ENCODE peak calls at places on chromosome 13, in nine cellular contexts. V, J, G, X, C, L, T, I and P are unnamed samples.

GRCh38 chr13:84455143-84455905 is 573.0 kb upstream of the SLITRK1 start:
- DNase-seq in V (no peak), J (no peak), G (no peak), X (no peak), C (no peak), L (no peak), T (no peak), I (no peak), P (no peak)

GRCh38 chr13:19864018-19864338 is 529 bp upstream of the ZMYM5 start:
- DNase-seq in V (peak), J (peak), G (peak), X (peak), C (peak), L (peak), T (no peak), I (peak), P (peak)

GRCh38 chr13:32947886-32948285 is 68.3 kb upstream of the KL start:
- DNase-seq in V (no peak), J (peak), G (no peak), X (no peak), C (no peak), L (no peak), T (no peak), I (no peak), P (no peak)

GRCh38 chr13:42283574-42283973 is 11.6 kb downstream of the AKAP11 start:
- DNase-seq in V (no peak), J (no peak), G (no peak), X (no peak), C (peak), L (no peak), T (no peak), I (no peak), P (no peak)

GRCh38 chr13:43567608-43568007 is 219.2 kb downstream of the ENOX1 start:
- DNase-seq in V (no peak), J (no peak), G (no peak), X (no peak), C (no peak), L (no peak), T (no peak), I (peak), P (no peak)

GRCh38 chr13:73220966-73221720 is 162.3 kb downstream of the KLF5 start:
- DNase-seq in V (no peak), J (no peak), G (no peak), X (no peak), C (peak), L (no peak), T (no peak), I (peak), P (no peak)

GRCh38 chr13:112124100-112124499 is 57.2 kb downstream of the SOX1 start:
- DNase-seq in V (no peak), J (no peak), G (no peak), X (no peak), C (no peak), L (no peak), T (no peak), I (no peak), P (no peak)

GRCh38 chr13:52782486-52783448 is 43.1 kb upstream of the CNMD start:
- DNase-seq in V (no peak), J (peak), G (no peak), X (no peak), C (no peak), L (no peak), T (no peak), I (no peak), P (peak)

GRCh38 chr13:110593430-110594130 is 21.8 kb upstream of the NAXD start:
- DNase-seq in V (no peak), J (peak), G (peak), X (no peak), C (no peak), L (no peak), T (peak), I (peak), P (no peak)

GRCh38 chr13:98171806-98172569 is 5.1 kb downstream of the RNF113B start:
- DNase-seq in V (no peak), J (no peak), G (peak), X (no peak), C (no peak), L (no peak), T (no peak), I (peak), P (peak)

GRCh38 chr13:36395280-36395679 is 37.0 kb upstream of the CCNA1 start:
- DNase-seq in V (no peak), J (no peak), G (peak), X (no peak), C (no peak), L (no peak), T (peak), I (peak), P (no peak)

GRCh38 chr13:77516342-77516789 is 19.1 kb upstream of the SCEL start:
- DNase-seq in V (no peak), J (no peak), G (no peak), X (no peak), C (no peak), L (no peak), T (no peak), I (peak), P (no peak)

GRCh38 chr13:32581177-32581786 is 5.0 kb upstream of the PDS5B start:
- DNase-seq in V (no peak), J (peak), G (peak), X (no peak), C (no peak), L (no peak), T (no peak), I (peak), P (no peak)

GRCh38 chr13:111317571-111318360 is 2.7 kb upstream of the TEX29 start:
- DNase-seq in V (no peak), J (no peak), G (no peak), X (no peak), C (no peak), L (no peak), T (no peak), I (no peak), P (no peak)

GRCh38 chr13:40664100-40665060 is 2.1 kb downstream of the FOXO1 start:
- DNase-seq in V (peak), J (peak), G (peak), X (peak), C (peak), L (peak), T (no peak), I (peak), P (peak)

GRCh38 chr13:67062160-67062559 is 168.0 kb downstream of the PCDH9 start:
- DNase-seq in V (no peak), J (no peak), G (peak), X (no peak), C (no peak), L (no peak), T (no peak), I (no peak), P (no peak)

GRCh38 chr13:27171830-27172494 is 351 bp upstream of the USP12 start:
- DNase-seq in V (peak), J (peak), G (peak), X (peak), C (peak), L (peak), T (no peak), I (peak), P (peak)

GRCh38 chr13:71524245-71525002 is 342.6 kb downstream of the DACH1 start:
- DNase-seq in V (no peak), J (peak), G (peak), X (no peak), C (no peak), L (no peak), T (peak), I (no peak), P (no peak)

GRCh38 chr13:79194272-79194671 is 211.8 kb downstream of the RBM26 start:
- DNase-seq in V (no peak), J (no peak), G (no peak), X (no peak), C (no peak), L (peak), T (no peak), I (no peak), P (no peak)

GRCh38 chr13:75788494-75788991 is 152.4 kb downstream of the LMO7 start:
- DNase-seq in V (no peak), J (no peak), G (peak), X (no peak), C (peak), L (no peak), T (peak), I (peak), P (no peak)

GRCh38 chr13:63609574-63609973 is 2193.9 kb upstream of the PCDH20 start:
- DNase-seq in V (no peak), J (no peak), G (no peak), X (no peak), C (no peak), L (no peak), T (no peak), I (no peak), P (no peak)

GRCh38 chr13:93004919-93005318 is 221.7 kb upstream of the GPC6 start:
- DNase-seq in V (no peak), J (no peak), G (peak), X (no peak), C (no peak), L (no peak), T (peak), I (peak), P (no peak)

GRCh38 chr13:102659168-102659713 is 35.6 kb downstream of the METTL21C start:
- DNase-seq in V (no peak), J (no peak), G (no peak), X (no peak), C (no peak), L (no peak), T (no peak), I (no peak), P (no peak)

GRCh38 chr13:47621931-47622330 is 379.1 kb downstream of the SUCLA2 start:
- DNase-seq in V (no peak), J (no peak), G (peak), X (no peak), C (no peak), L (no peak), T (no peak), I (peak), P (no peak)

GRCh38 chr13:113551081-113552000 is 33.2 kb upstream of the TFDP1 start:
- DNase-seq in V (no peak), J (peak), G (no peak), X (no peak), C (no peak), L (no peak), T (no peak), I (no peak), P (peak)

GRCh38 chr13:110187501-110188161 is 119.3 kb downstream of the COL4A1 start:
- DNase-seq in V (no peak), J (no peak), G (peak), X (no peak), C (no peak), L (no peak), T (no peak), I (peak), P (peak)

GRCh38 chr13:44692173-44692713 is 116.1 kb upstream of the TSC22D1 start:
- DNase-seq in V (no peak), J (no peak), G (peak), X (no peak), C (no peak), L (no peak), T (no peak), I (no peak), P (no peak)

GRCh38 chr13:45063261-45063870 is 56.9 kb upstream of the GTF2F2 start:
- DNase-seq in V (no peak), J (no peak), G (peak), X (no peak), C (no peak), L (no peak), T (no peak), I (peak), P (no peak)

GRCh38 chr13:113666324-113666660 is 727 bp upstream of the GRK1 start:
- DNase-seq in V (no peak), J (no peak), G (no peak), X (no peak), C (peak), L (no peak), T (no peak), I (no peak), P (no peak)

GRCh38 chr13:112246731-112247470 is 129.3 kb upstream of the SPACA7 start:
- DNase-seq in V (no peak), J (no peak), G (no peak), X (no peak), C (no peak), L (no peak), T (no peak), I (no peak), P (peak)

GRCh38 chr13:93730780-93731179 is 504.2 kb downstream of the GPC6 start:
- DNase-seq in V (no peak), J (peak), G (peak), X (no peak), C (no peak), L (no peak), T (peak), I (no peak), P (no peak)

GRCh38 chr13:75610466-75610865 is 25.7 kb upstream of the LMO7 start:
- DNase-seq in V (no peak), J (no peak), G (no peak), X (no peak), C (no peak), L (no peak), T (no peak), I (no peak), P (no peak)

GRCh38 chr13:45121421-45121820 is 1.1 kb downstream of the GTF2F2 start:
- DNase-seq in V (no peak), J (no peak), G (peak), X (no peak), C (no peak), L (no peak), T (no peak), I (peak), P (no peak)

GRCh38 chr13:66618702-66619101 is 611.4 kb downstream of the PCDH9 start:
- DNase-seq in V (no peak), J (no peak), G (peak), X (no peak), C (no peak), L (no peak), T (peak), I (peak), P (no peak)

GRCh38 chr13:26372747-26373146 is 118.8 kb downstream of the CDK8 start:
- DNase-seq in V (no peak), J (no peak), G (no peak), X (no peak), C (no peak), L (peak), T (no peak), I (no peak), P (no peak)

GRCh38 chr13:99980201-99981114 is 1.1 kb upstream of the ZIC2 start:
- DNase-seq in V (no peak), J (peak), G (peak), X (peak), C (peak), L (peak), T (no peak), I (peak), P (peak)

GRCh38 chr13:112687836-112688559 is 1.8 kb upstream of the ATP11A start:
- DNase-seq in V (peak), J (no peak), G (no peak), X (no peak), C (no peak), L (no peak), T (no peak), I (no peak), P (no peak)

GRCh38 chr13:50485979-50486935 is 357.2 kb downstream of the DLEU7 start:
- DNase-seq in V (no peak), J (no peak), G (peak), X (no peak), C (no peak), L (no peak), T (peak), I (peak), P (no peak)

GRCh38 chr13:113967729-113968462 is 6.0 kb downstream of the C13orf46 start:
- DNase-seq in V (peak), J (no peak), G (no peak), X (no peak), C (no peak), L (no peak), T (no peak), I (no peak), P (no peak)